ENCODE peak calls at places on chromosomes 5 and 9, in four cellular contexts. H, E, M and D are unnamed samples.

GRCh38 chr5:111385970-111386831 is 126.1 kb downstream of the STARD4 start:
- DNase-seq in M (peak; percentile 60), H (no peak), E (no peak), D (no peak)

GRCh38 chr9:114908104-114908621 is 22.2 kb downstream of the TNFSF8 start:
- DNase-seq in H (no peak), E (peak; percentile 38), M (no peak), D (peak; percentile 79)

GRCh38 chr5:158751961-158752655 is 347.6 kb downstream of the EBF1 start:
- DNase-seq in H (no peak), M (no peak), E (no peak), D (no peak)

GRCh38 chr5:180297587-180298282 is 5.9 kb upstream of the MAPK9 start:
- DNase-seq in E (no peak), M (no peak), H (no peak), D (no peak)

GRCh38 chr9:136711751-136712689 is at the start of gene DIPK1B:
- DNase-seq in M (peak; percentile 100), E (no peak), H (peak; percentile 86), D (no peak)

GRCh38 chr9:135946392-135946994 is 14.7 kb downstream of the UBAC1 start:
- DNase-seq in H (no peak), M (no peak), E (no peak), D (no peak)

GRCh38 chr5:112143684-112144083 is 275.4 kb downstream of the EPB41L4A start:
- DNase-seq in H (no peak), E (no peak), M (no peak), D (no peak)

GRCh38 chr9:112753725-112754124 is 3.2 kb downstream of the SNX30 start:
- DNase-seq in H (no peak), M (no peak), E (peak; percentile 36), D (no peak)

GRCh38 chr9:130994135-130994534 is 14.8 kb upstream of the LAMC3 start:
- DNase-seq in M (no peak), E (no peak), H (no peak), D (no peak)

GRCh38 chr9:114837923-114838322 is 32.1 kb upstream of the TNFSF15 start:
- DNase-seq in H (no peak), M (no peak), E (no peak), D (no peak)

GRCh38 chr9:113345693-113346092 is 3.6 kb upstream of the BSPRY start:
- DNase-seq in H (no peak), M (no peak), E (no peak), D (no peak)

GRCh38 chr9:92669527-92669889 is 423 bp downstream of the IPPK start:
- DNase-seq in M (peak; percentile 71), E (no peak), H (peak; percentile 56), D (no peak)

GRCh38 chr9:128127568-128127989 is at the start of gene PTGES2:
- DNase-seq in H (peak; percentile 80), M (peak; percentile 91), E (peak; percentile 68), D (peak; percentile 58)

DNA sequence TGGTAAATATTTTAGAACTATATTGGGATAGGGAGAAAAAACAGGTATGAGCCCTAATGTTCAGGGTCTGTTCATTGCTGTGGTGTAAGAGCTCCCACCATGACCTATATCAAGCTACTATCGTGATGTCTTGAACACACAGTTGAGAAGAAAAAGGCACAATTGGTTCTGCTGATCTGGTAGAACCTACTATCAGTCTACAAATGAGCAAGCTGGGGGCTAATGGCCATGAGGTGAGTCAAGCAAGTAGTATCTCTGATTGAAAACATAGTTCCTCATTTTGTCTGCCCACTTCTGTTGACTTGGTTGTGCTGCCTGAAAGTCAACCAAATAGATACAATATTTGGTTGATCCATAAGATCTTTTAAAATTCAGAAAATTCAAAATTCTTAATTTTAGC is 1026.3 kb downstream of the CDH12 start:
- DNase-seq in H (no peak), E (no peak), M (no peak), D (no peak)
- TF ChIP-seq YY1 in H (no peak), E (no peak), M (no peak), D (no peak)

GRCh38 chr9:120443489-120443888 is 136.5 kb downstream of the CDK5RAP2 start:
- DNase-seq in M (no peak), H (no peak), E (no peak), D (no peak)
- H3K4me1 ChIP-seq in M (peaks cover 22% of the 10 kb centered on the region), H (no peaks in the 10 kb centered on the region), E (no peaks in the 10 kb centered on the region), D (no peaks in the 10 kb centered on the region)

GRCh38 chr9:124218438-124219289 is 39.1 kb upstream of the NEK6 start:
- DNase-seq in E (peak; percentile 36), H (no peak), M (no peak), D (no peak)
- H3K9ac ChIP-seq in E (peak overlapping the region; percentile 14), H (no peak overlapping the region), M (no peak overlapping the region), D (no peak overlapping the region)

GRCh38 chr9:3054017-3054586 is 210.2 kb upstream of the PUM3 start:
- DNase-seq in H (no peak), M (no peak), E (no peak), D (no peak)
- TF ChIP-seq YY1 in H (no peak), M (no peak), E (no peak), D (no peak)

GRCh38 chr5:96584712-96585111 is 77.5 kb upstream of the CAST start:
- DNase-seq in M (no peak), H (no peak), E (no peak), D (no peak)
- H3K4me1 ChIP-seq in M (no peaks in the 10 kb centered on the region), H (no peaks in the 10 kb centered on the region), E (peaks cover 4% of the 10 kb centered on the region), D (no peaks in the 10 kb centered on the region)

DNA sequence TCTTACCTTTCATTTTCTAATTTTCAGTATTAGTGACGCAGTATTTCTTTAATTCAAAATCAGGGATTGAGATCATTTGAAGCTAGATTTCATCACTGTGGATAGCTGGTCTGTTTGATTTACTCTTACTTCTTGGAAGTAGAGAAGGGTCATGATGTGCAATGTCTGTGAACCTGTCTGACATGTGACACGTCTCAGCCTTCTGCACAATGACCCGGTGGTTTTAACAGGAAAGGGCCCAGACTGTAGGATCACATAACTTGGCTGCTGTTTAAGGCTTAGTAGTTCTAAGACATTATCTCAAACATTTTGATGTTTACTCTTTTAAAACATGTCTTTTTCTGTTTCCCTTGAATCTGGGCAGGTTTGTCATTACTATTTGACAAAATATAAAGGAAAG is 823.3 kb upstream of the NUDT12 start:
- DNase-seq in H (no peak), M (no peak), E (no peak), D (no peak)
- H3K9ac ChIP-seq in H (no peak overlapping the region), M (no peak overlapping the region), E (no peak overlapping the region), D (no peak overlapping the region)

GRCh38 chr5:150710165-150710564 is 9.3 kb upstream of the RBM22 start:
- DNase-seq in H (no peak), E (no peak), M (peak; percentile 25), D (no peak)
- TF ChIP-seq YY1 in H (no peak), E (no peak), M (no peak), D (no peak)

DNA sequence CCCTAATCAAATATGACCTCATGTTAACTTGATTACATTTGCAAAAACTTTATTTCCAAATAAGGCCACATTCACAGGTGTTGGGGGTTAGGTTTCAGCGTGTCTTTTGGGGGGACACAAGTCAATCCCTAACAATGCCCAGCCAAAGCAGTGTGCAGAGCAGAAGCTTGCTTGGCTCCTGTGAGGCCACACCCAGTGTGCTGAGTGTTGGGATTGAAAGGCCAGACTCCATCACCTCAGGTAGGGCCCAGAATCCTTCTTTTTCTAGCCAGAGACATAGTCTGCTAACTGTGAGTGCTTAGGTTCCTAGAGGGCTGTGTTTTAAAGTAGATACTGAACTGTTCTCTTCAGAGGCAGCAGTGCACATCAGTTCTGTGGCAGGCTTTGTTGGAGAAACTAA is 27.9 kb downstream of the KDM4C start:
- DNase-seq in H (no peak), M (no peak), E (no peak), D (no peak)
- H3K4me1 ChIP-seq in H (peaks cover 15% of the 10 kb centered on the region), M (peaks cover 14% of the 10 kb centered on the region), E (peaks cover 35% of the 10 kb centered on the region), D (peaks cover 8% of the 10 kb centered on the region)

DNA sequence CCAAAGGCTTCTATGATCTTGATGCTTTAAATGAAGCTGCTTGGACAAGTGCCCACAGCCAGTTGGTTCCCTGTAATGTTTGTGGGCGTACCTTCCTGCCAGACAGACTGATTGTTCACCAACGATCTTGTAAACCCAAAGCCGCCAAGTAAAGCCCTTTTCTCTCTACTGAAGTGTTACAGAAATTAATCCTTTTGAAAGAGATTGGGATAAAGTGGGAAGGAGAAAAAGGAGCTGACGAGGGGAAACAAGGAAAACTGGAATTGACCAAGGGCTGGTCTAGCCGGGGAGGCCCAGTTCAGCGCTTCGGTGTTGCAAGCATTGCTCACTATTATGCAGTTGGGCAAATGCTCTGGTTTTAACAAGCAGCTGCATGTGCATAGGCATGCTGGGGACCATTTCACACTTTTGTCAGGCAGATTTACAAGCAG is 53.2 kb downstream of the ZNF474 start:
- DNase-seq in M (no peak), E (no peak), H (no peak), D (peak; percentile 40)
- H3K9ac ChIP-seq in M (peak overlapping the region; percentile 84), E (no peak overlapping the region), H (no peak overlapping the region), D (no peak overlapping the region)